ENCODE peak calls at places on chromosomes 2 and 18, in nine cellular contexts. One of them, this sample, is unnamed.

GRCh38 chr2:228747478-228747877 is 523.6 kb downstream of the PID1 start:
- DNase-seq in stromal cell of bone marrow: no peak
- DNase-seq in NCI-H774: no peak
- DNase-seq in NCI-H1436: no peak
- DNase-seq in IMR-90: no peak
- DNase-seq in activated CD4-positive, CD25-positive, alpha-beta regulatory T cell treated with anti-CD3 and anti-CD28 coated beads, Interleukin-2, amount 50 U/mL, for 72 hours: no peak
- DNase-seq in esophagus squamous epithelium: no peak
- DNase-seq in choroid plexus epithelial cell: no peak
- DNase-seq in AG09309: no peak
- DNase-seq in this sample: no peak

GRCh38 chr2:127891806-127892205 is 6.0 kb upstream of the AMMECR1L start:
- DNase-seq in stromal cell of bone marrow: no peak
- DNase-seq in NCI-H774: no peak
- DNase-seq in NCI-H1436: no peak
- DNase-seq in IMR-90: no peak
- DNase-seq in activated CD4-positive, CD25-positive, alpha-beta regulatory T cell treated with anti-CD3 and anti-CD28 coated beads, Interleukin-2, amount 50 U/mL, for 72 hours: no peak
- DNase-seq in esophagus squamous epithelium: no peak
- DNase-seq in choroid plexus epithelial cell: peak
- DNase-seq in AG09309: no peak
- DNase-seq in this sample: no peak

GRCh38 chr2:7225848-7226247 is 308.6 kb downstream of the RNF144A start:
- DNase-seq in stromal cell of bone marrow: no peak
- DNase-seq in NCI-H774: peak
- DNase-seq in NCI-H1436: peak
- DNase-seq in IMR-90: no peak
- DNase-seq in activated CD4-positive, CD25-positive, alpha-beta regulatory T cell treated with anti-CD3 and anti-CD28 coated beads, Interleukin-2, amount 50 U/mL, for 72 hours: no peak
- DNase-seq in esophagus squamous epithelium: no peak
- DNase-seq in choroid plexus epithelial cell: no peak
- DNase-seq in AG09309: no peak
- DNase-seq in this sample: no peak

GRCh38 chr2:30336978-30337841 is 105.9 kb downstream of the LBH start:
- DNase-seq in stromal cell of bone marrow: no peak
- DNase-seq in NCI-H774: no peak
- DNase-seq in NCI-H1436: no peak
- DNase-seq in IMR-90: peak
- DNase-seq in activated CD4-positive, CD25-positive, alpha-beta regulatory T cell treated with anti-CD3 and anti-CD28 coated beads, Interleukin-2, amount 50 U/mL, for 72 hours: peak
- DNase-seq in esophagus squamous epithelium: no peak
- DNase-seq in choroid plexus epithelial cell: no peak
- DNase-seq in AG09309: no peak
- DNase-seq in this sample: no peak

GRCh38 chr2:128306081-128306930 is 12.4 kb downstream of the HS6ST1 start:
- DNase-seq in stromal cell of bone marrow: peak
- DNase-seq in NCI-H774: peak
- DNase-seq in NCI-H1436: peak
- DNase-seq in IMR-90: peak
- DNase-seq in activated CD4-positive, CD25-positive, alpha-beta regulatory T cell treated with anti-CD3 and anti-CD28 coated beads, Interleukin-2, amount 50 U/mL, for 72 hours: no peak
- DNase-seq in esophagus squamous epithelium: no peak
- DNase-seq in choroid plexus epithelial cell: peak
- DNase-seq in AG09309: peak
- DNase-seq in this sample: peak

GRCh38 chr2:104332733-104333132 is 521.2 kb upstream of the POU3F3 start:
- DNase-seq in stromal cell of bone marrow: no peak
- DNase-seq in NCI-H774: no peak
- DNase-seq in NCI-H1436: no peak
- DNase-seq in IMR-90: no peak
- DNase-seq in activated CD4-positive, CD25-positive, alpha-beta regulatory T cell treated with anti-CD3 and anti-CD28 coated beads, Interleukin-2, amount 50 U/mL, for 72 hours: no peak
- DNase-seq in esophagus squamous epithelium: no peak
- DNase-seq in choroid plexus epithelial cell: peak
- DNase-seq in AG09309: no peak
- DNase-seq in this sample: no peak

GRCh38 chr2:234071664-234072063 is 21.2 kb downstream of the SPP2 start:
- DNase-seq in stromal cell of bone marrow: no peak
- DNase-seq in NCI-H774: no peak
- DNase-seq in NCI-H1436: no peak
- DNase-seq in IMR-90: no peak
- DNase-seq in activated CD4-positive, CD25-positive, alpha-beta regulatory T cell treated with anti-CD3 and anti-CD28 coated beads, Interleukin-2, amount 50 U/mL, for 72 hours: no peak
- DNase-seq in esophagus squamous epithelium: no peak
- DNase-seq in choroid plexus epithelial cell: no peak
- DNase-seq in AG09309: no peak
- DNase-seq in this sample: no peak

GRCh38 chr2:120395686-120396518 is 50.0 kb downstream of the INHBB start:
- DNase-seq in stromal cell of bone marrow: no peak
- DNase-seq in NCI-H774: peak
- DNase-seq in NCI-H1436: peak
- DNase-seq in IMR-90: no peak
- DNase-seq in activated CD4-positive, CD25-positive, alpha-beta regulatory T cell treated with anti-CD3 and anti-CD28 coated beads, Interleukin-2, amount 50 U/mL, for 72 hours: no peak
- DNase-seq in esophagus squamous epithelium: no peak
- DNase-seq in choroid plexus epithelial cell: no peak
- DNase-seq in AG09309: no peak
- DNase-seq in this sample: no peak

GRCh38 chr18:79382681-79383387 is 12.9 kb upstream of the NFATC1 start:
- DNase-seq in stromal cell of bone marrow: no peak
- DNase-seq in NCI-H774: no peak
- DNase-seq in NCI-H1436: no peak
- DNase-seq in IMR-90: no peak
- DNase-seq in activated CD4-positive, CD25-positive, alpha-beta regulatory T cell treated with anti-CD3 and anti-CD28 coated beads, Interleukin-2, amount 50 U/mL, for 72 hours: peak
- DNase-seq in esophagus squamous epithelium: no peak
- DNase-seq in choroid plexus epithelial cell: no peak
- DNase-seq in AG09309: no peak
- DNase-seq in this sample: no peak

GRCh38 chr2:128424806-128425205 is 106.1 kb upstream of the HS6ST1 start:
- DNase-seq in stromal cell of bone marrow: no peak
- DNase-seq in NCI-H774: no peak
- DNase-seq in NCI-H1436: no peak
- DNase-seq in IMR-90: no peak
- DNase-seq in activated CD4-positive, CD25-positive, alpha-beta regulatory T cell treated with anti-CD3 and anti-CD28 coated beads, Interleukin-2, amount 50 U/mL, for 72 hours: peak
- DNase-seq in esophagus squamous epithelium: no peak
- DNase-seq in choroid plexus epithelial cell: no peak
- DNase-seq in AG09309: no peak
- DNase-seq in this sample: no peak

GRCh38 chr18:74186661-74187060 is 38.3 kb downstream of the TIMM21 start:
- DNase-seq in stromal cell of bone marrow: no peak
- DNase-seq in NCI-H774: no peak
- DNase-seq in NCI-H1436: no peak
- DNase-seq in IMR-90: no peak
- DNase-seq in activated CD4-positive, CD25-positive, alpha-beta regulatory T cell treated with anti-CD3 and anti-CD28 coated beads, Interleukin-2, amount 50 U/mL, for 72 hours: no peak
- DNase-seq in esophagus squamous epithelium: no peak
- DNase-seq in choroid plexus epithelial cell: no peak
- DNase-seq in AG09309: no peak
- DNase-seq in this sample: no peak

GRCh38 chr2:184677171-184677570 is 78.8 kb downstream of the ZNF804A start:
- DNase-seq in stromal cell of bone marrow: no peak
- DNase-seq in NCI-H774: no peak
- DNase-seq in NCI-H1436: no peak
- DNase-seq in IMR-90: no peak
- DNase-seq in activated CD4-positive, CD25-positive, alpha-beta regulatory T cell treated with anti-CD3 and anti-CD28 coated beads, Interleukin-2, amount 50 U/mL, for 72 hours: no peak
- DNase-seq in esophagus squamous epithelium: no peak
- DNase-seq in choroid plexus epithelial cell: no peak
- DNase-seq in AG09309: no peak
- DNase-seq in this sample: no peak

GRCh38 chr2:96146151-96146880 is 1.1 kb upstream of the DUSP2 start:
- DNase-seq in stromal cell of bone marrow: no peak
- DNase-seq in NCI-H774: no peak
- DNase-seq in NCI-H1436: no peak
- DNase-seq in IMR-90: peak
- DNase-seq in activated CD4-positive, CD25-positive, alpha-beta regulatory T cell treated with anti-CD3 and anti-CD28 coated beads, Interleukin-2, amount 50 U/mL, for 72 hours: peak
- DNase-seq in esophagus squamous epithelium: no peak
- DNase-seq in choroid plexus epithelial cell: no peak
- DNase-seq in AG09309: no peak
- DNase-seq in this sample: no peak

GRCh38 chr2:155404433-155405002 is 706.0 kb downstream of the KCNJ3 start:
- DNase-seq in stromal cell of bone marrow: no peak
- DNase-seq in NCI-H774: no peak
- DNase-seq in NCI-H1436: no peak
- DNase-seq in IMR-90: no peak
- DNase-seq in activated CD4-positive, CD25-positive, alpha-beta regulatory T cell treated with anti-CD3 and anti-CD28 coated beads, Interleukin-2, amount 50 U/mL, for 72 hours: no peak
- DNase-seq in esophagus squamous epithelium: no peak
- DNase-seq in choroid plexus epithelial cell: no peak
- DNase-seq in AG09309: no peak
- DNase-seq in this sample: no peak